ENCODE peak calls at places on chromosomes 5 and 9, in seven cellular contexts. Y, L, H, F, U, M and W are unnamed samples.

GRCh38 chr9:86287013-86287412 is 4.7 kb upstream of the ISCA1 start:
- DNase-seq in F (peak), H (no peak), Y (peak), U (peak), L (peak), M (peak), W (peak)

GRCh38 chr5:142201471-142201887 is 92.9 kb downstream of the NDFIP1 start:
- DNase-seq in H (peak), U (peak), M (peak), L (peak), Y (no peak), F (no peak), W (peak)

GRCh38 chr5:54820759-54821158 is 164.6 kb downstream of the ESM1 start:
- DNase-seq in U (no peak), M (no peak), F (no peak), L (no peak), Y (no peak), H (no peak), W (no peak)

GRCh38 chr5:176542596-176543427 is 5.6 kb upstream of the RNF44 start:
- DNase-seq in F (no peak), H (no peak), Y (peak), U (no peak), L (peak), M (no peak), W (peak)

GRCh38 chr5:78458843-78459242 is 98.4 kb downstream of the SCAMP1 start:
- DNase-seq in F (no peak), H (no peak), M (no peak), U (no peak), L (no peak), Y (no peak), W (no peak)

GRCh38 chr5:168792678-168793077 is 213.5 kb upstream of the PANK3 start:
- DNase-seq in M (no peak), U (no peak), H (no peak), F (no peak), Y (no peak), L (no peak), W (no peak)

GRCh38 chr5:54626407-54626806 is 108.8 kb downstream of the SNX18 start:
- DNase-seq in F (no peak), L (no peak), M (no peak), U (no peak), H (no peak), Y (no peak), W (no peak)

GRCh38 chr9:20569525-20569924 is 52.8 kb downstream of the MLLT3 start:
- DNase-seq in F (no peak), L (no peak), M (no peak), Y (peak), U (no peak), H (no peak), W (peak)

GRCh38 chr5:141747646-141748229 is 65.7 kb upstream of the ARAP3 start:
- DNase-seq in U (no peak), M (no peak), H (no peak), L (no peak), Y (no peak), F (no peak), W (no peak)

GRCh38 chr5:61330341-61330878 is 1.6 kb upstream of the ZSWIM6 start:
- DNase-seq in F (peak), Y (no peak), L (peak), M (peak), U (peak), H (no peak), W (peak)
- TF ChIP-seq EZH2 in F (no peak), Y (no peak), L (no peak), M (no peak), U (no peak), H (no peak), W (no peak)

GRCh38 chr5:1524799-1525623 is 1.3 kb upstream of the LPCAT1 start:
- DNase-seq in L (no peak), U (no peak), Y (no peak), M (no peak), F (no peak), H (no peak), W (no peak)
- H3K27ac ChIP-seq in L (no peak), U (no peak), Y (no peak), M (no peak), F (no peak), H (no peak), W (no peak)

GRCh38 chr5:4579679-4580078 is 560.5 kb upstream of the ADAMTS16 start:
- DNase-seq in H (no peak), F (no peak), Y (no peak), L (no peak), M (no peak), U (no peak), W (no peak)

GRCh38 chr5:4580772-4581171 is 559.4 kb upstream of the ADAMTS16 start:
- DNase-seq in F (no peak), U (no peak), M (no peak), Y (no peak), L (no peak), H (no peak), W (no peak)

GRCh38 chr5:4584982-4585381 is 555.1 kb upstream of the ADAMTS16 start:
- DNase-seq in Y (peak), M (peak), L (peak), F (no peak), U (peak), H (peak), W (peak)

GRCh38 chr5:4576161-4576748 is 563.9 kb upstream of the ADAMTS16 start:
- DNase-seq in F (no peak), M (no peak), L (peak), H (no peak), Y (no peak), U (peak), W (peak)

GRCh38 chr5:4581289-4581688 is 558.8 kb upstream of the ADAMTS16 start:
- DNase-seq in U (no peak), F (no peak), M (no peak), H (no peak), Y (no peak), L (no peak), W (no peak)
- TF ChIP-seq EZH2 in U (no peak), F (no peak), M (no peak), H (no peak), Y (no peak), L (no peak), W (no peak)

GRCh38 chr5:177987326-177987725 is 8.7 kb downstream of the PROP1 start:
- DNase-seq in M (no peak), F (no peak), Y (no peak), U (no peak), L (no peak), H (no peak), W (no peak)

GRCh38 chr5:177984565-177985166 is 11.4 kb downstream of the PROP1 start:
- DNase-seq in H (no peak), M (no peak), Y (no peak), U (no peak), F (peak), L (peak), W (peak)

GRCh38 chr5:177992466-177992865 is 3.6 kb downstream of the PROP1 start:
- DNase-seq in Y (no peak), F (no peak), U (no peak), M (no peak), L (no peak), H (no peak), W (no peak)

GRCh38 chr5:177985430-177986040 is 10.5 kb downstream of the PROP1 start:
- DNase-seq in L (no peak), M (no peak), F (no peak), U (no peak), Y (no peak), H (no peak), W (no peak)

GRCh38 chr5:177988989-177989625 is 6.9 kb downstream of the PROP1 start:
- DNase-seq in M (no peak), F (no peak), U (no peak), L (no peak), H (no peak), Y (no peak), W (no peak)
- H3K27ac ChIP-seq in M (no peak), F (no peak), U (no peak), L (no peak), H (no peak), Y (no peak), W (no peak)

GRCh38 chr5:15290953-15291352 is 209.0 kb upstream of the FBXL7 start:
- DNase-seq in M (no peak), Y (no peak), U (no peak), L (no peak), H (no peak), F (no peak), W (no peak)

GRCh38 chr5:15286659-15287058 is 213.3 kb upstream of the FBXL7 start:
- DNase-seq in Y (peak), F (no peak), U (no peak), H (no peak), M (no peak), L (no peak), W (peak)

GRCh38 chr5:15285901-15286583 is 213.9 kb upstream of the FBXL7 start:
- DNase-seq in Y (peak), U (no peak), F (peak), H (no peak), M (no peak), L (peak), W (peak)
- TF ChIP-seq EZH2 in Y (no peak), U (no peak), F (no peak), H (no peak), M (no peak), L (no peak), W (no peak)

GRCh38 chr9:14941487-14941886 is 31.3 kb upstream of the FREM1 start:
- DNase-seq in U (no peak), M (no peak), L (no peak), Y (no peak), F (no peak), H (no peak), W (no peak)

GRCh38 chr9:14945351-14945750 is 35.1 kb upstream of the FREM1 start:
- DNase-seq in H (no peak), F (no peak), U (no peak), Y (no peak), L (no peak), M (no peak), W (no peak)

GRCh38 chr9:14939378-14939777 is 29.1 kb upstream of the FREM1 start:
- DNase-seq in M (no peak), L (no peak), U (no peak), H (no peak), Y (no peak), F (no peak), W (no peak)

GRCh38 chr9:14942037-14942436 is 31.8 kb upstream of the FREM1 start:
- DNase-seq in M (no peak), L (no peak), Y (peak), F (no peak), H (no peak), U (no peak), W (peak)
- H3K27ac ChIP-seq in M (no peak), L (no peak), Y (peak), F (no peak), H (no peak), U (no peak), W (no peak)

GRCh38 chr5:112308608-112309007 is 110.5 kb downstream of the EPB41L4A start:
- DNase-seq in H (no peak), Y (peak), L (no peak), U (no peak), F (no peak), M (no peak), W (no peak)
- TF ChIP-seq EZH2 in H (no peak), Y (no peak), L (no peak), U (no peak), F (no peak), M (no peak), W (no peak)